ENCODE peak calls at places on chromosomes 16 and 17, in eight cellular contexts. One of them, this sample, is unnamed.

GRCh38 chr17:40265337-40265736 is 22.3 kb upstream of the CDC6 start:
- DNase-seq in prostate gland: no peak
- DNase-seq in ACHN: no peak
- DNase-seq in AG08395: no peak
- DNase-seq in CD4-positive, alpha-beta memory T cell: no peak
- DNase-seq in astrocyte of the spinal cord: no peak
- DNase-seq in EL: no peak
- DNase-seq in activated T-helper 1 cell treated with Interleukin-2 at 50 U/mL for 16 hours: no peak
- DNase-seq in this sample: no peak

GRCh38 chr17:80445152-80446110 is 30.5 kb downstream of the ENDOV start:
- DNase-seq in activated T-helper 1 cell treated with Interleukin-2 at 50 U/mL for 16 hours: no peak
- DNase-seq in astrocyte of the spinal cord: no peak
- DNase-seq in AG08395: no peak
- DNase-seq in ACHN: no peak
- DNase-seq in prostate gland: no peak
- DNase-seq in CD4-positive, alpha-beta memory T cell: peak
- DNase-seq in EL: no peak
- DNase-seq in this sample: no peak

GRCh38 chr16:21950782-21951521 is 2.2 kb upstream of the UQCRC2 start:
- DNase-seq in EL: peak
- DNase-seq in ACHN: peak
- DNase-seq in activated T-helper 1 cell treated with Interleukin-2 at 50 U/mL for 16 hours: no peak
- DNase-seq in AG08395: peak
- DNase-seq in astrocyte of the spinal cord: peak
- DNase-seq in prostate gland: no peak
- DNase-seq in CD4-positive, alpha-beta memory T cell: peak
- DNase-seq in this sample: peak

GRCh38 chr16:30761427-30761927 is 385 bp downstream of the CFAP119 start:
- DNase-seq in prostate gland: no peak
- DNase-seq in AG08395: peak
- DNase-seq in EL: peak
- DNase-seq in astrocyte of the spinal cord: peak
- DNase-seq in activated T-helper 1 cell treated with Interleukin-2 at 50 U/mL for 16 hours: no peak
- DNase-seq in ACHN: peak
- DNase-seq in CD4-positive, alpha-beta memory T cell: peak
- DNase-seq in this sample: peak

GRCh38 chr16:82460761-82461160 is 166.0 kb upstream of the CDH13 start:
- DNase-seq in prostate gland: no peak
- DNase-seq in astrocyte of the spinal cord: no peak
- DNase-seq in EL: no peak
- DNase-seq in AG08395: no peak
- DNase-seq in activated T-helper 1 cell treated with Interleukin-2 at 50 U/mL for 16 hours: no peak
- DNase-seq in ACHN: no peak
- DNase-seq in CD4-positive, alpha-beta memory T cell: no peak
- DNase-seq in this sample: no peak

GRCh38 chr17:76682306-76682705 is 28.5 kb downstream of the MXRA7 start:
- DNase-seq in AG08395: no peak
- DNase-seq in activated T-helper 1 cell treated with Interleukin-2 at 50 U/mL for 16 hours: no peak
- DNase-seq in ACHN: no peak
- DNase-seq in prostate gland: no peak
- DNase-seq in astrocyte of the spinal cord: peak
- DNase-seq in EL: no peak
- DNase-seq in CD4-positive, alpha-beta memory T cell: no peak
- DNase-seq in this sample: peak

GRCh38 chr16:79076039-79076767 is 524.3 kb downstream of the MAF start:
- DNase-seq in CD4-positive, alpha-beta memory T cell: no peak
- DNase-seq in activated T-helper 1 cell treated with Interleukin-2 at 50 U/mL for 16 hours: no peak
- DNase-seq in EL: no peak
- DNase-seq in prostate gland: no peak
- DNase-seq in AG08395: no peak
- DNase-seq in ACHN: no peak
- DNase-seq in astrocyte of the spinal cord: no peak
- DNase-seq in this sample: no peak

GRCh38 chr17:74519951-74520553 is 11.2 kb downstream of the CD300LB start:
- DNase-seq in CD4-positive, alpha-beta memory T cell: no peak
- DNase-seq in ACHN: no peak
- DNase-seq in prostate gland: no peak
- DNase-seq in astrocyte of the spinal cord: no peak
- DNase-seq in EL: no peak
- DNase-seq in activated T-helper 1 cell treated with Interleukin-2 at 50 U/mL for 16 hours: no peak
- DNase-seq in AG08395: no peak
- DNase-seq in this sample: no peak